ENCODE peak calls at places on chromosomes 16 and 17, in four cellular contexts. One of them, this sample, is unnamed. For H3K27me3 and H3K36me3, the result is how much of the 10 kb centered on the place peaks cover.

GRCh38 chr16:68934402-68934801 is 91.1 kb downstream of the TANGO6 start:
- DNase-seq in tibial nerve: no peak
- DNase-seq in IMR-90: no peak
- DNase-seq in cardiac muscle cell: no peak
- DNase-seq in this sample: no peak

GRCh38 chr16:68299571-68300453 is 10.9 kb downstream of the SLC7A6OS start:
- DNase-seq in tibial nerve: no peak
- DNase-seq in IMR-90: no peak
- DNase-seq in cardiac muscle cell: no peak
- DNase-seq in this sample: no peak

GRCh38 chr16:2740476-2740875 is 12.0 kb upstream of the SRRM2 start:
- DNase-seq in tibial nerve: no peak
- DNase-seq in IMR-90: no peak
- DNase-seq in cardiac muscle cell: no peak
- DNase-seq in this sample: no peak

GRCh38 chr17:76550712-76551615 is 11.1 kb downstream of the PRCD start:
- DNase-seq in tibial nerve: no peak
- DNase-seq in IMR-90: peak
- DNase-seq in cardiac muscle cell: no peak
- DNase-seq in this sample: no peak

GRCh38 chr17:47699536-47699840 is 5.5 kb downstream of the TBKBP1 start:
- DNase-seq in tibial nerve: no peak
- DNase-seq in IMR-90: no peak
- DNase-seq in cardiac muscle cell: no peak
- DNase-seq in this sample: no peak

GRCh38 chr17:71516149-71516548 is 604.7 kb upstream of the SOX9 start:
- DNase-seq in tibial nerve: no peak
- DNase-seq in IMR-90: no peak
- DNase-seq in cardiac muscle cell: no peak
- DNase-seq in this sample: no peak

GRCh38 chr16:48522041-48522440 is 87.9 kb downstream of the N4BP1 start:
- DNase-seq in tibial nerve: no peak
- DNase-seq in IMR-90: no peak
- DNase-seq in cardiac muscle cell: no peak
- DNase-seq in this sample: no peak

GRCh38 chr16:48605518-48606110 is 4.4 kb downstream of the N4BP1 start:
- DNase-seq in tibial nerve: no peak
- DNase-seq in IMR-90: no peak
- DNase-seq in cardiac muscle cell: no peak
- DNase-seq in this sample: no peak

GRCh38 chr17:35731239-35731931 is at the start of gene RASL10B:
- DNase-seq in tibial nerve: no peak
- DNase-seq in IMR-90: peak
- DNase-seq in cardiac muscle cell: peak
- DNase-seq in this sample: peak

GRCh38 chr17:50201226-50201854 is at the start of gene COL1A1:
- DNase-seq in tibial nerve: peak
- DNase-seq in IMR-90: peak
- DNase-seq in cardiac muscle cell: peak
- DNase-seq in this sample: no peak

GRCh38 chr17:18960241-18960665 is 8.3 kb downstream of the SLC5A10 start:
- DNase-seq in tibial nerve: no peak
- DNase-seq in IMR-90: no peak
- DNase-seq in cardiac muscle cell: no peak
- DNase-seq in this sample: no peak

GRCh38 chr17:42188749-42189650 is 3.7 kb upstream of the HCRT start:
- DNase-seq in tibial nerve: no peak
- DNase-seq in IMR-90: no peak
- DNase-seq in cardiac muscle cell: no peak
- DNase-seq in this sample: no peak

GRCh38 chr17:40550608-40551007 is 14.7 kb downstream of the CCR7 start:
- DNase-seq in tibial nerve: no peak
- DNase-seq in IMR-90: peak
- DNase-seq in cardiac muscle cell: no peak
- DNase-seq in this sample: no peak

GRCh38 chr17:69733171-69734014 is 318.9 kb downstream of the MAP2K6 start:
- DNase-seq in tibial nerve: no peak
- DNase-seq in IMR-90: peak
- DNase-seq in cardiac muscle cell: no peak
- DNase-seq in this sample: no peak

GRCh38 chr17:41710472-41711090 is 1.6 kb upstream of the GAST start:
- DNase-seq in tibial nerve: no peak
- DNase-seq in IMR-90: peak
- DNase-seq in cardiac muscle cell: no peak
- DNase-seq in this sample: no peak

GRCh38 chr17:4968916-4969550 is 1.4 kb upstream of the SPAG7 start:
- DNase-seq in tibial nerve: no peak
- DNase-seq in IMR-90: peak
- DNase-seq in cardiac muscle cell: no peak
- DNase-seq in this sample: no peak

GRCh38 chr17:72430611-72431432 is 310.0 kb downstream of the SOX9 start:
- DNase-seq in tibial nerve: no peak
- DNase-seq in IMR-90: no peak
- DNase-seq in cardiac muscle cell: no peak
- DNase-seq in this sample: no peak

GRCh38 chr17:62712011-62712615 is 84.6 kb downstream of the MRC2 start:
- DNase-seq in tibial nerve: no peak
- DNase-seq in IMR-90: no peak
- DNase-seq in cardiac muscle cell: no peak
- DNase-seq in this sample: no peak

GRCh38 chr17:42659079-42659931 is at the start of gene TUBG2:
- DNase-seq in tibial nerve: no peak
- DNase-seq in IMR-90: peak
- DNase-seq in cardiac muscle cell: peak
- DNase-seq in this sample: no peak

GRCh38 chr16:83956336-83957289 is 3.6 kb downstream of the OSGIN1 start:
- DNase-seq in tibial nerve: peak
- DNase-seq in IMR-90: peak
- DNase-seq in cardiac muscle cell: peak
- DNase-seq in this sample: peak

GRCh38 chr17:9887521-9887920 is 17.6 kb downstream of the RCVRN start:
- DNase-seq in tibial nerve: no peak
- DNase-seq in IMR-90: no peak
- DNase-seq in cardiac muscle cell: no peak
- DNase-seq in this sample: no peak

GRCh38 chr16:75262800-75263127 is 11.3 kb upstream of the BCAR1 start:
- DNase-seq in tibial nerve: no peak
- DNase-seq in IMR-90: no peak
- DNase-seq in cardiac muscle cell: no peak
- DNase-seq in this sample: no peak

GRCh38 chr17:5485270-5486205 is at the start of gene DERL2:
- DNase-seq in tibial nerve: no peak
- DNase-seq in IMR-90: peak
- DNase-seq in cardiac muscle cell: no peak
- DNase-seq in this sample: peak

GRCh38 chr16:3188925-3189825 is 1.2 kb downstream of the OR1F1 start:
- DNase-seq in tibial nerve: no peak
- DNase-seq in IMR-90: peak
- DNase-seq in cardiac muscle cell: peak
- DNase-seq in this sample: peak

GRCh38 chr17:76715462-76715830 is 4.7 kb upstream of the MXRA7 start:
- DNase-seq in tibial nerve: no peak
- DNase-seq in IMR-90: no peak
- DNase-seq in cardiac muscle cell: no peak
- DNase-seq in this sample: no peak

GRCh38 chr17:61152898-61153297 is 246.7 kb upstream of the TBX2 start:
- DNase-seq in tibial nerve: no peak
- DNase-seq in IMR-90: no peak
- DNase-seq in cardiac muscle cell: no peak
- DNase-seq in this sample: peak

GRCh38 chr16:47142469-47143328 is 1.0 kb downstream of the NETO2 start:
- DNase-seq in tibial nerve: no peak
- DNase-seq in IMR-90: peak
- DNase-seq in cardiac muscle cell: peak
- DNase-seq in this sample: no peak

GRCh38 chr16:84039696-84040095 is 2.9 kb downstream of the SLC38A8 start:
- DNase-seq in tibial nerve: no peak
- DNase-seq in IMR-90: no peak
- DNase-seq in cardiac muscle cell: no peak
- DNase-seq in this sample: no peak

GRCh38 chr17:42472709-42473521 is 14.2 kb downstream of the ATP6V0A1 start:
- DNase-seq in tibial nerve: no peak
- DNase-seq in IMR-90: peak
- DNase-seq in cardiac muscle cell: no peak
- DNase-seq in this sample: no peak

GRCh38 chr16:70534949-70535348 is 11.3 kb downstream of the SF3B3 start:
- DNase-seq in tibial nerve: no peak
- DNase-seq in IMR-90: no peak
- DNase-seq in cardiac muscle cell: no peak
- DNase-seq in this sample: no peak

GRCh38 chr16:55828680-55829079 is 4.2 kb downstream of the CES1 start:
- DNase-seq in tibial nerve: no peak
- DNase-seq in IMR-90: no peak
- DNase-seq in cardiac muscle cell: no peak
- DNase-seq in this sample: no peak

DNA sequence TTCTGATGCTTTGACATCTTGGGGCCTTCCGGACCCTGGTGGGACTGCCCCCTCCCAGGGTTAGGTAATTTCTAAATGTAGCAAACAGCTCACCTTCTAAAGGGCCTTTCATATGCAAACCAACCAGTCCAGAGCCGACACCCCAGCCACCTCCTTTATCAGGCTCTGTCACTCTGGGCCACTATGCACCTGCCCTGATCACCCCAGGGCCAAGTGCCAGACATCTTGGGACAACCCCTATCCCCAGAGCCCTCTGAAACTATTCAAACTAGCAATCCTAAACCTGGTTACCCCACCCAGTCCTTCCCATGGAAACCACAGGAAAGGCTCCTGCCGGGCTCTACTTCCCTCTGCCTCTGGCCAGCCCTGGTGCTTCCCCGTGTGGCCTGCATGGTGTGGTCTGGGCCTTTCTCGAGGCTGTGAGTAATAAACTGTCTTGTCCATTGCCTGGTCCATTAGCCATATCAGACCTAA is 91.2 kb upstream of the TNRC6C start:
- DNase-seq in tibial nerve: no peak
- DNase-seq in IMR-90: no peak
- DNase-seq in cardiac muscle cell: no peak
- DNase-seq in this sample: no peak
- H3K27me3 ChIP-seq in tibial nerve: under half
- H3K27me3 ChIP-seq in IMR-90: under half
- H3K27me3 ChIP-seq in cardiac muscle cell: under half
- H3K27me3 ChIP-seq in this sample: under half

DNA sequence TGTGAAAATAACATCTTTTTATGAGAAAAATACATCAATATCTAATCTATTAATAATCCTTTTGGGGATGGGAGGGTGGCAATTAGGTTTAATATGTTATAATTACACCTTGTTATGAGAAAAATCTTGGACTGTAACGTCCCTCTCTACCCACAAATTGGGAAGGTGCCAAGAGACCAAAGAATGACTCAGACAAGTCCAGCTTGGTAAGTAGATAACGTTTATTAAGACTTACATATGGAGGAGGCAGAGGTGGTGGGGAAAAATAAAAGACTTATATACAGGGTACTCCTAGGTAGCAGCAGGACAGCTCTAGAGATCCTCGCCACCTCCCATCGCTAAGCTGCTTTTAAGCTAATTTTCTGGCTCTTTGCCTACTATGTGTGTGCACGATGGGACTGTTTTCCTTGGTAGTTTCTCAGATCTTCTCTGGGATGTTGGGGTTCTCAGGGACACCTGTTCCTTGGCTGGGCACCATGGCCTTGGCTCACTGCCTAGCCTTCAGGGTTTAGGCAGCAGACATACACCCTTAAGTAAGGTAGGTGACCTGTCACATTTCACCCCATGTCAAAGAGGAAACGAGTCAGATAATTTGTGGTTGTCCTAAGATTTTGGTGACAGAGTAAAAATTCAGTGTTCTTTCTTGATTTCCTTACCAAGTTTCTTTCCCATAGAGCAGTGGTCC is 31.5 kb downstream of the RBL2 start:
- DNase-seq in tibial nerve: no peak
- DNase-seq in IMR-90: peak
- DNase-seq in cardiac muscle cell: no peak
- DNase-seq in this sample: no peak
- H3K36me3 ChIP-seq in tibial nerve: half or more
- H3K36me3 ChIP-seq in IMR-90: under half
- H3K36me3 ChIP-seq in cardiac muscle cell: under half
- H3K36me3 ChIP-seq in this sample: under half

GRCh38 chr16:50947826-50948225 is 203.2 kb downstream of the SALL1 start:
- DNase-seq in tibial nerve: no peak
- DNase-seq in IMR-90: no peak
- DNase-seq in cardiac muscle cell: no peak
- DNase-seq in this sample: no peak

GRCh38 chr16:50945136-50945535 is 203.2 kb downstream of the CYLD start:
- DNase-seq in tibial nerve: no peak
- DNase-seq in IMR-90: no peak
- DNase-seq in cardiac muscle cell: peak
- DNase-seq in this sample: no peak

GRCh38 chr16:50944431-50944830 is 202.5 kb downstream of the CYLD start:
- DNase-seq in tibial nerve: no peak
- DNase-seq in IMR-90: no peak
- DNase-seq in cardiac muscle cell: no peak
- DNase-seq in this sample: no peak

GRCh38 chr16:50946606-50947005 is 204.5 kb downstream of the SALL1 start:
- DNase-seq in tibial nerve: no peak
- DNase-seq in IMR-90: no peak
- DNase-seq in cardiac muscle cell: no peak
- DNase-seq in this sample: no peak

DNA sequence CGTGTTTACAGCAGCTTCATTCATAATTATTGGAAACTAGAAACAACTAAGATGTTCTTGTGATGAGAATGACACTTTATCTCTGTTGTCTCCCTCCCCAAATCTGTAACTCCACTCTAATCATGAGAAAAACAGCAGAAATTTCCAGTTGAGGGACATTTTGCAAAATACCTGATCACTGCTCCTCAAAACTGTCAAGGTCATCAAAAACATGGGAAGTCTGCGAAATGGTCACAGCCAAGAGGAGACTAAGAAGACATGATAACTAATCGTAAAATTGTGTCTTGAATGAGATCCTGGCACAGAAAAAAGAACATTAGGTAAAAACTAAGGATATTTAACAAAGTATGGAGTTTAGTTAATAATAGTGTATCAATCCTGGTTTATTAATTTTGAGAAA is 204.2 kb downstream of the CYLD start:
- DNase-seq in tibial nerve: no peak
- DNase-seq in IMR-90: no peak
- DNase-seq in cardiac muscle cell: no peak
- DNase-seq in this sample: no peak
- H3K4me3 ChIP-seq in tibial nerve: no peak
- H3K4me3 ChIP-seq in IMR-90: no peak
- H3K4me3 ChIP-seq in cardiac muscle cell: no peak
- H3K4me3 ChIP-seq in this sample: no peak

GRCh38 chr17:79324219-79324618 is 249.6 kb downstream of the ENGASE start:
- DNase-seq in tibial nerve: no peak
- DNase-seq in IMR-90: no peak
- DNase-seq in cardiac muscle cell: no peak
- DNase-seq in this sample: no peak

GRCh38 chr17:79323556-79323955 is 248.9 kb downstream of the ENGASE start:
- DNase-seq in tibial nerve: no peak
- DNase-seq in IMR-90: no peak
- DNase-seq in cardiac muscle cell: no peak
- DNase-seq in this sample: no peak

GRCh38 chr17:79326814-79327213 is 252.2 kb downstream of the ENGASE start:
- DNase-seq in tibial nerve: no peak
- DNase-seq in IMR-90: no peak
- DNase-seq in cardiac muscle cell: no peak
- DNase-seq in this sample: no peak

GRCh38 chr17:79322216-79323123 is 247.8 kb downstream of the ENGASE start:
- DNase-seq in tibial nerve: no peak
- DNase-seq in IMR-90: no peak
- DNase-seq in cardiac muscle cell: no peak
- DNase-seq in this sample: no peak

GRCh38 chr17:79325707-79326106 is 251.1 kb downstream of the ENGASE start:
- DNase-seq in tibial nerve: no peak
- DNase-seq in IMR-90: no peak
- DNase-seq in cardiac muscle cell: peak
- DNase-seq in this sample: peak
- H3K27me3 ChIP-seq in tibial nerve: under half
- H3K27me3 ChIP-seq in IMR-90: under half
- H3K27me3 ChIP-seq in cardiac muscle cell: under half
- H3K27me3 ChIP-seq in this sample: under half